ENCODE peak calls at places on chromosomes 6 and 20, in four cellular contexts. V, F, W and J are unnamed samples.

GRCh38 chr6:164507197-164507957 is 802.0 kb downstream of the C6orf118 start:
- DNase-seq in V (no peak), F (peak), W (no peak), J (no peak)

GRCh38 chr20:34988176-34988540 is 32.5 kb downstream of the MYH7B start:
- DNase-seq in V (no peak), F (no peak), W (no peak), J (no peak)

GRCh38 chr6:52423971-52424381 is 3.8 kb downstream of the EFHC1 start:
- DNase-seq in V (no peak), F (no peak), W (no peak), J (no peak)

GRCh38 chr20:36491901-36492617 is 49.3 kb upstream of the MYL9 start:
- DNase-seq in V (no peak), F (no peak), W (no peak), J (no peak)

GRCh38 chr20:21453676-21454075 is 56.4 kb upstream of the NKX2-4 start:
- DNase-seq in V (no peak), F (no peak), W (no peak), J (no peak)

GRCh38 chr20:53949319-53949839 is 121.0 kb downstream of the BCAS1 start:
- DNase-seq in V (no peak), F (no peak), W (peak), J (no peak)

GRCh38 chr20:1946762-1947534 is 46.9 kb downstream of the PDYN start:
- DNase-seq in V (no peak), F (no peak), W (peak), J (peak)

GRCh38 chr6:143486752-143487151 is 24.8 kb downstream of the FUCA2 start:
- DNase-seq in V (no peak), F (no peak), W (no peak), J (no peak)

GRCh38 chr20:24934101-24934661 is 14.9 kb upstream of the CST7 start:
- DNase-seq in V (no peak), F (no peak), W (no peak), J (no peak)

GRCh38 chr20:35215066-35215956 is 11.2 kb upstream of the MMP24 start:
- DNase-seq in V (peak), F (no peak), W (no peak), J (no peak)

GRCh38 chr20:13690948-13691347 is 52.2 kb upstream of the TASP1 start:
- DNase-seq in V (no peak), F (no peak), W (no peak), J (no peak)

GRCh38 chr20:4666001-4666470 is 55.7 kb upstream of the PRND start:
- DNase-seq in V (no peak), F (no peak), W (no peak), J (no peak)

GRCh38 chr6:23365732-23366131 is 760.3 kb upstream of the NRSN1 start:
- DNase-seq in V (no peak), F (no peak), W (no peak), J (no peak)

GRCh38 chr6:166032366-166033171 is 135.1 kb downstream of the TBXT start:
- DNase-seq in V (no peak), F (no peak), W (peak), J (no peak)

GRCh38 chr6:156589281-156589680 is 187.9 kb upstream of the ARID1B start:
- DNase-seq in V (no peak), F (no peak), W (no peak), J (no peak)

GRCh38 chr20:48042628-48043027 is 257.3 kb upstream of the SULF2 start:
- DNase-seq in V (no peak), F (no peak), W (no peak), J (no peak)

GRCh38 chr6:123640567-123641187 is 3.9 kb upstream of the TRDN start:
- DNase-seq in V (no peak), F (no peak), W (no peak), J (no peak)

GRCh38 chr20:44017905-44018683 is 103.4 kb downstream of the TOX2 start:
- DNase-seq in V (no peak), F (no peak), W (no peak), J (no peak)

GRCh38 chr6:14671261-14671681 is 553.7 kb downstream of the CD83 start:
- DNase-seq in V (no peak), F (no peak), W (no peak), J (no peak)

GRCh38 chr6:82144852-82145332 is 102.7 kb downstream of the IBTK start:
- DNase-seq in V (no peak), F (no peak), W (no peak), J (no peak)

GRCh38 chr20:54479138-54479906 is 3.9 kb downstream of the DOK5 start:
- DNase-seq in V (no peak), F (no peak), W (no peak), J (no peak)

GRCh38 chr6:154408906-154409500 is 52.4 kb upstream of the IPCEF1 start:
- DNase-seq in V (no peak), F (no peak), W (no peak), J (no peak)

GRCh38 chr20:17762243-17762872 is 62.6 kb downstream of the BANF2 start:
- DNase-seq in V (no peak), F (no peak), W (no peak), J (no peak)

GRCh38 chr20:16918366-16918765 is 170.2 kb downstream of the OTOR start:
- DNase-seq in V (no peak), F (no peak), W (no peak), J (no peak)

GRCh38 chr20:41185013-41185757 is 47.8 kb downstream of the PLCG1 start:
- DNase-seq in V (no peak), F (no peak), W (peak), J (no peak)

GRCh38 chr6:36973190-36973589 is 12.8 kb downstream of the MTCH1 start:
- DNase-seq in V (no peak), F (no peak), W (no peak), J (no peak)

GRCh38 chr20:53706008-53706481 is 112.4 kb upstream of the ZNF217 start:
- DNase-seq in V (no peak), F (no peak), W (no peak), J (no peak)

GRCh38 chr6:14038636-14039035 is 78.9 kb upstream of the CD83 start:
- DNase-seq in V (no peak), F (no peak), W (no peak), J (no peak)

GRCh38 chr6:29984992-29985391 is 42.7 kb downstream of the HLA-A start:
- DNase-seq in V (no peak), F (no peak), W (no peak), J (no peak)

GRCh38 chr20:46580613-46581012 is 30.2 kb upstream of the OCSTAMP start:
- DNase-seq in V (no peak), F (no peak), W (no peak), J (no peak)

GRCh38 chr20:63457737-63458136 is 14.7 kb downstream of the KCNQ2 start:
- DNase-seq in V (no peak), F (no peak), W (no peak), J (no peak)

GRCh38 chr6:122657601-122658000 is 47.4 kb downstream of the PKIB start:
- DNase-seq in V (no peak), F (no peak), W (no peak), J (no peak)

GRCh38 chr6:84457276-84457675 is 229.8 kb upstream of the CEP162 start:
- DNase-seq in V (no peak), F (no peak), W (no peak), J (no peak)

GRCh38 chr20:42373049-42373448 is 754.9 kb upstream of the CHD6 start:
- DNase-seq in V (no peak), F (no peak), W (no peak), J (no peak)

GRCh38 chr20:42380287-42380686 is 762.1 kb upstream of the CHD6 start:
- DNase-seq in V (no peak), F (no peak), W (no peak), J (no peak)

GRCh38 chr20:42379385-42379784 is 761.2 kb upstream of the CHD6 start:
- DNase-seq in V (no peak), F (no peak), W (no peak), J (no peak)

GRCh38 chr20:42378826-42379225 is 760.6 kb upstream of the CHD6 start:
- DNase-seq in V (no peak), F (no peak), W (no peak), J (no peak)
- H3K9ac ChIP-seq in V (no peak), F (no peak), W (no peak), J (no peak)

DNA sequence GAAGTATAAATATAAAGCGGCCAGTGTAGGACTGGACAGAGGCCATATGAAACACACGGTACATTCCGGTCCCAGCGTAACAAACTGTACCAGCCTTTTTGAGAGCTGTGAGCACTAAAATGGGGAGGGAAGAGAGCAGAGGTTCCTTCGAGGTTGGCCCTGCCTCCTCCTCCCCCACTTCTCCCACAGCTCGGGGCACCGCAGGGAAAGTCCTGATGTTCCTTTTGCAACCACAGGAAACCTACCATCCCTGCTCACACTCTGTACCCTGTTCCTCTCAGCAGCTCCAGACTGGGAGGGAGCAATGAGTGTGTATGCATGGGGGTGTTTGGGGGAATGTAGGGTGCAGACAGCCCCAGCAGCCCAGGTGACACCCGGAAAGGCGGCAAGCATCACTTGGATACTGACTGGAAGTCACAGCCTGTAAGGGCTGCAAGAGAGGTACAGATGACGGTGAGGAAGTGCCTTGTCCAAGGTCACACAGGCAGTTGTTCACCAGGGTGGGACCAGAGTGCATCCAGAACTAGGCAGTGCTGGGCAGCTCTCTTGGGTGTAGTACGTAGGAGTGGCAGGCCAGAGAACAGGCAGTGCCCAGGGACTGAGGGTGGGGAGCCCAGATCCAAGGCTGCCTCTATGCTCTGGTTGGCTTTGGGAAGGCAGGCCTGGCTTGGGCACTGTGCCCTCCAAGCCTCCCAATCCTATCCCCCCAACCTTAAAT is 11.0 kb upstream of the ARMC12 start:
- DNase-seq in V (no peak), F (no peak), W (no peak), J (no peak)
- H3K4me3 ChIP-seq in V (no peak), F (no peak), W (no peak), J (no peak)

DNA sequence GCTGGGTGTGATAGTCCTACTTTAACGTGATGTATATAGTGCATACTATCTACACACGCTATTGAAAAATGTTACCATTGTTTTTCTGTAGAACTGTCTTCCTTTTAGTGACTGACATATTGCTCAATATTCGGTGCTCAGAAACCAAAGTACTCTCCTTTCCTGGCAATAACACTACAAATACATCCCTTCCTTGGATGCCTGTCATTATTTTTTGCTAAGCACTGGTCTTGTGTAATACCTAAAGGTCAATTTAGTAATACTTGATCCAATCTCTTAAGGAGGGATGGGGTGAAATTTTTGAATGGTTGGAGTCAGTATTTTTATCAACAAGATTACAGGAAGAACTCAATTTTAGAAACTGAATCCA is 23.9 kb downstream of the CNR1 start:
- DNase-seq in V (no peak), F (no peak), W (no peak), J (no peak)
- TF ChIP-seq YY1 in V (no peak), F (no peak), W (no peak), J (no peak)

GRCh38 chr6:56841751-56842150 is 113.2 kb upstream of the BEND6 start:
- DNase-seq in V (no peak), F (no peak), W (no peak), J (no peak)

GRCh38 chr6:56839533-56840183 is 115.2 kb upstream of the BEND6 start:
- DNase-seq in V (no peak), F (no peak), W (no peak), J (no peak)

GRCh38 chr6:56838965-56839364 is 115.9 kb upstream of the BEND6 start:
- DNase-seq in V (no peak), F (no peak), W (no peak), J (no peak)

GRCh38 chr6:56841372-56841749 is 113.5 kb upstream of the BEND6 start:
- DNase-seq in V (no peak), F (no peak), W (no peak), J (no peak)

DNA sequence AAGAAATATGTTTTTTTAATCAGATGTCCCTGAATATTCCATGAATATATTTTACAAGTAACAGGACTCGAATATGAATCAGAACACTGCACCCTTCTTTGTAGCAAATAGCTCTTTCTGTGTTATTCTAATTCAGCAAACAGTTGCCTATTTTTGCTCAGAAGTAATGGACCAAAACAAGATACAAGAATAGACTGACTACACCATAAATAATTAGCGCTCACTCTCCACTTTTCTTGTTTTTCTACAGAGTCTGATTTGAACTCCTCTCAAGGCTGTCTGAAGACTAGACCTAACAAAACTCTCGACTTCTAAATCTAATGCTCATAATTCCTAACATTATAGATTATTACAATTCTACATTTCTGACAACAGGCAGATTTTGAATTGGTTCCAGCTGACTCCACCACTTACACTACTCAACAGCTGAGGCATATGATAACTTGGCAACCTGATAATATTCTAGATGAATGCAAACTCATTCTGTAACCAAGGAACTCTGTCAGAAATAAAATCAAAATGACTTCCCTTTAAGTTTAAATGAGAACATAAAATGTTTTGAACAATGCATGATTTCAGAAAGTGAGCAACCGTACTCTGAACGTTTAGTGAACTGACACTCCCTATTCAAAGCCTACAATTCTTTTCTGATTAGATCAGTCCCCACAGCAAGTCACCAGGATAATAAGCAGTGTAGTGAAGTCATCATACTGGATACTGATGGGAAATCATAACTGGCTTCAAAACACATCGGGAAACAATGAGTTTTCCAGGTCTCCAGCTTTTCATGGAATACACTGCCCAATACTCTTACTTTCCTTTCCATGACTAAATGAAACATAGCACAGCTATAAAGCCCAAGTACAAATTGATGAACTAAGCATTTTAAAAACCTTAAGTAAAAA is 114.2 kb upstream of the BEND6 start:
- DNase-seq in V (no peak), F (no peak), W (no peak), J (no peak)
- H3K9ac ChIP-seq in V (no peak), F (peak), W (no peak), J (no peak)

DNA sequence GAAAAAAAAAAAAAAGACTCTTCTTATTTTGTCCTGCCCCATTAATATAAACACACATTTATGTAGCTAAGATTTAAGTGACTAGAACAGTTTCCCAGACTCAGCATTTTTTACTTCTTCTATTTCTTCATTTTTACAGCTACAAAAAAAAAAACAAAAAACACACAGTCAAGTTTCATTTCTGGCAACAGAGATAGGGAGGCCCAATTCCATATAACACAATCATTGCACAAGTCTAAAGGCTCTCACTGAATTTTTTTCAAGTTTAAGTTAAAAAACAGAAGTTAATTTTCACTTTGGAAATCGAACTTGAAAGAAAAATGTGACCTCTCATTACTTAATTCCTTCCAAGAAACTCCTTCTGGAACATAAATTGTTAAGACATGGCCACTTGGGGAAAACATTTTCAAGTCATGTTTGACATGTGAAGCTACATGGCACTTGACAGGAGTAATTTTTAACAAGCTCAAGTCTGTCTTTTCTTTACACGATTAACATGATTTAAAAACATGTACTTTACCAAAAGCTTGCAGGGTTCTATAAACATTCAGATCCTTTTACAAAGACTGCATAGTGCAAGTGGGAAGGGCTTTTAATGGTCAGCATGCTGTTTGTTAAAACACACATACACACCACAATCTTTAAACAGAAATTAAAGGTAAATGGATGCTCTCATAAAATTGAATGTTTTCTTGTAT is 100.1 kb upstream of the CCDC28A start:
- DNase-seq in V (no peak), F (no peak), W (no peak), J (no peak)
- H3K4me3 ChIP-seq in V (no peak), F (no peak), W (no peak), J (no peak)

GRCh38 chr6:9537381-9537780 is 877.5 kb downstream of the TFAP2A start:
- DNase-seq in V (no peak), F (no peak), W (no peak), J (no peak)

GRCh38 chr6:9527679-9528286 is 887.1 kb downstream of the TFAP2A start:
- DNase-seq in V (no peak), F (no peak), W (no peak), J (no peak)

GRCh38 chr6:9535106-9535505 is 879.8 kb downstream of the TFAP2A start:
- DNase-seq in V (no peak), F (no peak), W (no peak), J (no peak)

DNA sequence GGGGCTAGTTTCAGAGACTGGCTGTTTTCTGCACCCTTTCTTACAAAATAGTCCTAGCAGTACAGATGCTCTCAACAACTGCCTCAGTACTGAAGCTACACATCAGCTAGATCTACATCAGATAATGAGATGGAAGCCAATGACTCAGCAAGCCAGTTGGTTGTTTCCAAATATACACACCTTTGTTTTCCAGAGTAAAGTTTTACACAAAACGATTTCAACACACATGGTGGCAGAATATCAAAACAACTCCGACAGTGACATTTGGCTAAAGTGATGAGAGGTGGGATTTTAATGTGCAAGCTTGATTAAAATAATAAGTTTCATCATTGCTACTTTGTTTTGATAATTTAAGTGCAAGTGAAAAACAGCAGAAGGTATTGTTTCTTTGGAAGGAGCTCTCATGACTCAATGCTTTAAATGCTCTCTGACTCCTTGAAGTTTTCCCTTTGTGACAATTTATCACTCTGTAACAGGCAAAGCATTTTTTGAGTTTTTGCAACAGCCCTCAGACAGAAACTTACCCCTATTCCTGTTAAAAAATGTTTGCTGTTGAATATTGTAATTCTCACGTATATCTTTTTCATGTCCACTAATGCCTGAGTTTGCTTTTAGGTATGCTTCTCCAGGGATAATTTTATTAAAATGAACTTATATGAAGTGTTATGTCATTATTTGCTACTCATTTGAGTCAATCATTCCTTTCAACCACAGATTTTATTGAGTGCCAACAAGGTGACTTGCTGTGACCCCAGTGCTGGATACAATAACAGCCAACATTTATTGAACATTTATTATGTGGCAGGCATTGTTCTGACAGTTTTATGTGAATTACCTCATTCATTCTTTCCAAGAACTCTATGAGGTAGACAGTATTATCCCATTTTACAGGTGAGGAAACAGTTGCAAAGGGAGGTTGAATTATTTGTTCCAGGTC is 882.0 kb downstream of the TFAP2A start:
- DNase-seq in V (no peak), F (no peak), W (no peak), J (no peak)
- TF ChIP-seq YY1 in V (no peak), F (no peak), W (no peak), J (no peak)